ENCODE peak calls at places on chromosomes 2 and 18, in five cellular contexts. One of them, this sample, is unnamed.

GRCh38 chr18:74652392-74652988 is 54.8 kb downstream of the ZNF407 start:
- DNase-seq in cardiac muscle cell: peak
- DNase-seq in fibroblast of mammary gland: peak
- DNase-seq in AG04449: no peak
- DNase-seq in heart left ventricle: no peak
- DNase-seq in this sample: no peak

GRCh38 chr2:69798909-69799526 is 30.4 kb upstream of the GMCL1 start:
- DNase-seq in cardiac muscle cell: peak
- DNase-seq in heart left ventricle: no peak
- DNase-seq in AG04449: no peak
- DNase-seq in fibroblast of mammary gland: peak
- DNase-seq in this sample: no peak

GRCh38 chr2:136297974-136298373 is 180.0 kb upstream of the CXCR4 start:
- DNase-seq in heart left ventricle: no peak
- DNase-seq in cardiac muscle cell: no peak
- DNase-seq in AG04449: no peak
- DNase-seq in fibroblast of mammary gland: no peak
- DNase-seq in this sample: no peak

GRCh38 chr18:39753178-39753577 is 2187.6 kb upstream of the CELF4 start:
- DNase-seq in cardiac muscle cell: no peak
- DNase-seq in AG04449: no peak
- DNase-seq in heart left ventricle: no peak
- DNase-seq in fibroblast of mammary gland: no peak
- DNase-seq in this sample: no peak

GRCh38 chr18:7147399-7147798 is 29.8 kb upstream of the LAMA1 start:
- DNase-seq in heart left ventricle: no peak
- DNase-seq in AG04449: no peak
- DNase-seq in cardiac muscle cell: no peak
- DNase-seq in fibroblast of mammary gland: no peak
- DNase-seq in this sample: no peak

GRCh38 chr18:23712445-23712844 is 23.2 kb downstream of the LAMA3 start:
- DNase-seq in AG04449: no peak
- DNase-seq in fibroblast of mammary gland: no peak
- DNase-seq in cardiac muscle cell: no peak
- DNase-seq in heart left ventricle: no peak
- DNase-seq in this sample: no peak

GRCh38 chr18:11871501-11871900 is 20.3 kb downstream of the CHMP1B start:
- DNase-seq in fibroblast of mammary gland: no peak
- DNase-seq in cardiac muscle cell: no peak
- DNase-seq in heart left ventricle: no peak
- DNase-seq in AG04449: no peak
- DNase-seq in this sample: no peak

GRCh38 chr18:3526421-3527354 is 76.7 kb downstream of the TGIF1 start:
- DNase-seq in AG04449: no peak
- DNase-seq in cardiac muscle cell: peak
- DNase-seq in fibroblast of mammary gland: no peak
- DNase-seq in heart left ventricle: no peak
- DNase-seq in this sample: no peak

GRCh38 chr18:12296087-12296403 is 12.0 kb upstream of the TUBB6 start:
- DNase-seq in heart left ventricle: no peak
- DNase-seq in fibroblast of mammary gland: peak
- DNase-seq in cardiac muscle cell: no peak
- DNase-seq in AG04449: no peak
- DNase-seq in this sample: no peak

GRCh38 chr2:146850746-146851145 is 994.1 kb upstream of the ACVR2A start:
- DNase-seq in AG04449: no peak
- DNase-seq in cardiac muscle cell: peak
- DNase-seq in fibroblast of mammary gland: peak
- DNase-seq in heart left ventricle: no peak
- DNase-seq in this sample: no peak

GRCh38 chr2:70104231-70105111 is 17.2 kb downstream of the PCBP1 start:
- DNase-seq in AG04449: no peak
- DNase-seq in fibroblast of mammary gland: peak
- DNase-seq in cardiac muscle cell: peak
- DNase-seq in heart left ventricle: peak
- DNase-seq in this sample: no peak

GRCh38 chr2:39513641-39514094 is 76.6 kb upstream of the MAP4K3 start:
- DNase-seq in fibroblast of mammary gland: peak
- DNase-seq in cardiac muscle cell: peak
- DNase-seq in heart left ventricle: peak
- DNase-seq in AG04449: peak
- DNase-seq in this sample: peak

GRCh38 chr2:237144516-237144915 is 58.8 kb downstream of the COPS8 start:
- DNase-seq in heart left ventricle: no peak
- DNase-seq in cardiac muscle cell: no peak
- DNase-seq in fibroblast of mammary gland: no peak
- DNase-seq in AG04449: no peak
- DNase-seq in this sample: no peak

GRCh38 chr2:144452169-144453038 is 67.5 kb downstream of the ZEB2 start:
- DNase-seq in heart left ventricle: no peak
- DNase-seq in AG04449: no peak
- DNase-seq in cardiac muscle cell: peak
- DNase-seq in fibroblast of mammary gland: no peak
- DNase-seq in this sample: no peak

GRCh38 chr18:13256444-13257305 is 38.1 kb downstream of the LDLRAD4 start:
- DNase-seq in fibroblast of mammary gland: no peak
- DNase-seq in heart left ventricle: no peak
- DNase-seq in AG04449: no peak
- DNase-seq in cardiac muscle cell: no peak
- DNase-seq in this sample: no peak

GRCh38 chr2:26993768-26994167 is 23.3 kb downstream of the MAPRE3 start:
- DNase-seq in cardiac muscle cell: peak
- DNase-seq in fibroblast of mammary gland: no peak
- DNase-seq in heart left ventricle: no peak
- DNase-seq in AG04449: no peak
- DNase-seq in this sample: no peak

GRCh38 chr2:133452146-133452545 is 116.1 kb downstream of the NCKAP5 start:
- DNase-seq in fibroblast of mammary gland: no peak
- DNase-seq in cardiac muscle cell: no peak
- DNase-seq in AG04449: no peak
- DNase-seq in heart left ventricle: no peak
- DNase-seq in this sample: no peak

GRCh38 chr2:222722327-222722946 is 51.0 kb downstream of the MOGAT1 start:
- DNase-seq in cardiac muscle cell: no peak
- DNase-seq in AG04449: peak
- DNase-seq in fibroblast of mammary gland: peak
- DNase-seq in heart left ventricle: peak
- DNase-seq in this sample: no peak

GRCh38 chr2:143205106-143205764 is 76.0 kb downstream of the ARHGAP15 start:
- DNase-seq in AG04449: no peak
- DNase-seq in fibroblast of mammary gland: peak
- DNase-seq in cardiac muscle cell: no peak
- DNase-seq in heart left ventricle: no peak
- DNase-seq in this sample: no peak

GRCh38 chr2:85390941-85391669 is 19.1 kb downstream of the CAPG start:
- DNase-seq in heart left ventricle: peak
- DNase-seq in fibroblast of mammary gland: peak
- DNase-seq in cardiac muscle cell: peak
- DNase-seq in AG04449: no peak
- DNase-seq in this sample: no peak

GRCh38 chr2:74332550-74333174 is 10.6 kb downstream of the SLC4A5 start:
- DNase-seq in heart left ventricle: no peak
- DNase-seq in fibroblast of mammary gland: no peak
- DNase-seq in cardiac muscle cell: no peak
- DNase-seq in AG04449: no peak
- DNase-seq in this sample: no peak

GRCh38 chr2:202494300-202494699 is 118.2 kb downstream of the BMPR2 start:
- DNase-seq in cardiac muscle cell: peak
- DNase-seq in AG04449: peak
- DNase-seq in heart left ventricle: no peak
- DNase-seq in fibroblast of mammary gland: peak
- DNase-seq in this sample: no peak

GRCh38 chr2:226636586-226636985 is 163.0 kb downstream of the IRS1 start:
- DNase-seq in cardiac muscle cell: no peak
- DNase-seq in heart left ventricle: no peak
- DNase-seq in AG04449: no peak
- DNase-seq in fibroblast of mammary gland: peak
- DNase-seq in this sample: no peak

GRCh38 chr2:241864168-241864896 is 5.2 kb upstream of the RTP5 start:
- DNase-seq in cardiac muscle cell: no peak
- DNase-seq in fibroblast of mammary gland: no peak
- DNase-seq in heart left ventricle: peak
- DNase-seq in AG04449: no peak
- DNase-seq in this sample: no peak

GRCh38 chr18:59900222-59901128 is 679 bp downstream of the PMAIP1 start:
- DNase-seq in cardiac muscle cell: peak
- DNase-seq in AG04449: no peak
- DNase-seq in fibroblast of mammary gland: peak
- DNase-seq in heart left ventricle: no peak
- DNase-seq in this sample: no peak

DNA sequence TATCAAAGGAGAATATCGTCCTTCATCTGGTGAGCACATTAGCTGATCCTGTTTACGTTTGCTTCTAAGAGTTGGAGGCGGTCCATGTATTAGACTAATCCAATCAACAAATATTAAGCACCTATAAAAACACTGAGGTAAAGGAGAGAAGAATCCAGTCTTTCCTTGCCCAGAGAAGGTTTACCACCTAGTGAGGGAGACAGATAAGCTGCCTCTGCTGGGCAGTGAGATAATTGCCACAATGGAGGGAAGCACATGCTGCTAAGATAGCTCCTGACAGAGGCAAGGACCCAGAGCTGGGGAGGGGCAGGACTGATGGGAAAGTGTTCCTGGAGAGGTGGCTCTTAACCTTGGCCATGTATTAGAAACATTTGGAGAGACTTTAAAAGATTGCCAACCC is 36.7 kb upstream of the ST8SIA5 start:
- DNase-seq in AG04449: no peak
- DNase-seq in cardiac muscle cell: peak
- DNase-seq in fibroblast of mammary gland: no peak
- DNase-seq in heart left ventricle: no peak
- DNase-seq in this sample: no peak
- TF ChIP-seq CTCF in AG04449: no peak
- TF ChIP-seq CTCF in cardiac muscle cell: no peak
- TF ChIP-seq CTCF in fibroblast of mammary gland: peak
- TF ChIP-seq CTCF in heart left ventricle: no peak
- TF ChIP-seq CTCF in this sample: no peak

DNA sequence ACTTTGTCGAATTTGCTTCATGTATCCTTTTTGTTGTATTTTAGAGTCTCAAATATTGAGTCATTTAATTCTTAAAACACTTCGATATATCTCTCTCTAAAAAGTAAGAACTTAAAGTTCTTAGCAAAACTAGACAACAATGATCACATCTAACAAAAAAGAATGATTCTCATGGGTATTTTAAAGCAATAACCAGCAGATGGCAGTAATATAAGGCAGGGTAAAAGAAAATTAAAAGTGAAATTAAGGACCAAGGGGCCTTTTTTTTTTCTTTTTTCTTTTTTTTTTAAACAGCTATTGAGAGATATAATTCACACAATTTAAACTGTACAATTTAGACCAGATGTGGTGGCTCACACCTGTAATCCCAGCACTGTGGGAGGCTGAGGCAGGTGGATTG is 9.9 kb upstream of the AOX1 start:
- DNase-seq in heart left ventricle: no peak
- DNase-seq in cardiac muscle cell: no peak
- DNase-seq in AG04449: no peak
- DNase-seq in fibroblast of mammary gland: peak
- DNase-seq in this sample: no peak
- TF ChIP-seq CTCF in heart left ventricle: peak
- TF ChIP-seq CTCF in cardiac muscle cell: peak
- TF ChIP-seq CTCF in AG04449: peak
- TF ChIP-seq CTCF in fibroblast of mammary gland: peak
- TF ChIP-seq CTCF in this sample: peak

GRCh38 chr2:99066602-99067001 is 74.9 kb upstream of the C2orf15 start:
- DNase-seq in AG04449: peak
- DNase-seq in fibroblast of mammary gland: peak
- DNase-seq in cardiac muscle cell: peak
- DNase-seq in heart left ventricle: no peak
- DNase-seq in this sample: no peak
- TF ChIP-seq CTCF in AG04449: peak
- TF ChIP-seq CTCF in fibroblast of mammary gland: peak
- TF ChIP-seq CTCF in cardiac muscle cell: peak
- TF ChIP-seq CTCF in heart left ventricle: peak
- TF ChIP-seq CTCF in this sample: no peak

GRCh38 chr2:16639431-16639830 is 26.2 kb downstream of the CYRIA start:
- DNase-seq in fibroblast of mammary gland: no peak
- DNase-seq in cardiac muscle cell: no peak
- DNase-seq in heart left ventricle: no peak
- DNase-seq in AG04449: no peak
- DNase-seq in this sample: no peak

GRCh38 chr2:16640024-16640423 is 25.6 kb downstream of the CYRIA start:
- DNase-seq in cardiac muscle cell: no peak
- DNase-seq in heart left ventricle: no peak
- DNase-seq in fibroblast of mammary gland: no peak
- DNase-seq in AG04449: no peak
- DNase-seq in this sample: no peak

GRCh38 chr2:16641509-16641908 is 24.1 kb downstream of the CYRIA start:
- DNase-seq in AG04449: no peak
- DNase-seq in heart left ventricle: no peak
- DNase-seq in cardiac muscle cell: no peak
- DNase-seq in fibroblast of mammary gland: no peak
- DNase-seq in this sample: no peak

GRCh38 chr2:16640867-16641266 is 24.8 kb downstream of the CYRIA start:
- DNase-seq in cardiac muscle cell: no peak
- DNase-seq in heart left ventricle: peak
- DNase-seq in AG04449: no peak
- DNase-seq in fibroblast of mammary gland: peak
- DNase-seq in this sample: no peak

GRCh38 chr2:16638941-16639340 is 26.7 kb downstream of the CYRIA start:
- DNase-seq in cardiac muscle cell: no peak
- DNase-seq in AG04449: no peak
- DNase-seq in heart left ventricle: no peak
- DNase-seq in fibroblast of mammary gland: no peak
- DNase-seq in this sample: no peak
- TF ChIP-seq CTCF in cardiac muscle cell: no peak
- TF ChIP-seq CTCF in AG04449: no peak
- TF ChIP-seq CTCF in heart left ventricle: no peak
- TF ChIP-seq CTCF in fibroblast of mammary gland: no peak
- TF ChIP-seq CTCF in this sample: no peak